ENCODE peak calls at places on chromosomes 5 and 9, in ten cellular contexts. One of them, this sample, is unnamed.

GRCh38 chr5:77852514-77853352 is 76.6 kb upstream of the TBCA start:
- DNase-seq in GM03348: peak
- DNase-seq in H7: peak
- DNase-seq in activated T-helper 1 cell treated with anti-CD3 and anti-CD28 coated beads, Interleukin-12 subunit alpha, Interleukin-12 subunit beta, Interleukin-2, Interleukin-4 antibody, amounts not matched to agents 30 ng/mL and 10 ng/mL and 1 ng/mL, durations not matched to agents 14 hours and 24 hours and 36 hours: no peak
- DNase-seq in Panc1: no peak
- DNase-seq in IMR-90: peak
- DNase-seq in NCI-H1092: peak
- DNase-seq in EH: peak
- DNase-seq in endodermal cell: peak
- DNase-seq in activated CD8-positive, alpha-beta memory T cell treated with anti-CD3 and anti-CD28 coated beads for 1 hour: peak
- DNase-seq in this sample: peak

GRCh38 chr9:13967011-13967410 is 346.9 kb downstream of the NFIB start:
- DNase-seq in GM03348: no peak
- DNase-seq in H7: no peak
- DNase-seq in activated T-helper 1 cell treated with anti-CD3 and anti-CD28 coated beads, Interleukin-12 subunit alpha, Interleukin-12 subunit beta, Interleukin-2, Interleukin-4 antibody, amounts not matched to agents 30 ng/mL and 10 ng/mL and 1 ng/mL, durations not matched to agents 14 hours and 24 hours and 36 hours: no peak
- DNase-seq in Panc1: no peak
- DNase-seq in IMR-90: peak
- DNase-seq in NCI-H1092: no peak
- DNase-seq in EH: no peak
- DNase-seq in endodermal cell: no peak
- DNase-seq in activated CD8-positive, alpha-beta memory T cell treated with anti-CD3 and anti-CD28 coated beads for 1 hour: no peak
- DNase-seq in this sample: no peak

GRCh38 chr9:120982851-120983250 is 56.3 kb upstream of the TRAF1 start:
- DNase-seq in GM03348: peak
- DNase-seq in H7: no peak
- DNase-seq in activated T-helper 1 cell treated with anti-CD3 and anti-CD28 coated beads, Interleukin-12 subunit alpha, Interleukin-12 subunit beta, Interleukin-2, Interleukin-4 antibody, amounts not matched to agents 30 ng/mL and 10 ng/mL and 1 ng/mL, durations not matched to agents 14 hours and 24 hours and 36 hours: no peak
- DNase-seq in Panc1: no peak
- DNase-seq in IMR-90: peak
- DNase-seq in NCI-H1092: no peak
- DNase-seq in EH: peak
- DNase-seq in endodermal cell: no peak
- DNase-seq in activated CD8-positive, alpha-beta memory T cell treated with anti-CD3 and anti-CD28 coated beads for 1 hour: no peak
- DNase-seq in this sample: no peak

GRCh38 chr9:80552931-80553330 is 981.2 kb downstream of the TLE4 start:
- DNase-seq in GM03348: no peak
- DNase-seq in H7: no peak
- DNase-seq in activated T-helper 1 cell treated with anti-CD3 and anti-CD28 coated beads, Interleukin-12 subunit alpha, Interleukin-12 subunit beta, Interleukin-2, Interleukin-4 antibody, amounts not matched to agents 30 ng/mL and 10 ng/mL and 1 ng/mL, durations not matched to agents 14 hours and 24 hours and 36 hours: no peak
- DNase-seq in Panc1: no peak
- DNase-seq in IMR-90: peak
- DNase-seq in NCI-H1092: no peak
- DNase-seq in EH: no peak
- DNase-seq in endodermal cell: no peak
- DNase-seq in activated CD8-positive, alpha-beta memory T cell treated with anti-CD3 and anti-CD28 coated beads for 1 hour: no peak
- DNase-seq in this sample: no peak

GRCh38 chr9:109925810-109926209 is 145.8 kb downstream of the PALM2AKAP2 start:
- DNase-seq in GM03348: no peak
- DNase-seq in H7: no peak
- DNase-seq in activated T-helper 1 cell treated with anti-CD3 and anti-CD28 coated beads, Interleukin-12 subunit alpha, Interleukin-12 subunit beta, Interleukin-2, Interleukin-4 antibody, amounts not matched to agents 30 ng/mL and 10 ng/mL and 1 ng/mL, durations not matched to agents 14 hours and 24 hours and 36 hours: no peak
- DNase-seq in Panc1: no peak
- DNase-seq in IMR-90: no peak
- DNase-seq in NCI-H1092: no peak
- DNase-seq in EH: no peak
- DNase-seq in endodermal cell: no peak
- DNase-seq in activated CD8-positive, alpha-beta memory T cell treated with anti-CD3 and anti-CD28 coated beads for 1 hour: no peak
- DNase-seq in this sample: no peak

GRCh38 chr9:129626079-129626943 is at the start of gene NTMT1:
- DNase-seq in GM03348: peak
- DNase-seq in H7: peak
- DNase-seq in activated T-helper 1 cell treated with anti-CD3 and anti-CD28 coated beads, Interleukin-12 subunit alpha, Interleukin-12 subunit beta, Interleukin-2, Interleukin-4 antibody, amounts not matched to agents 30 ng/mL and 10 ng/mL and 1 ng/mL, durations not matched to agents 14 hours and 24 hours and 36 hours: peak
- DNase-seq in Panc1: no peak
- DNase-seq in IMR-90: peak
- DNase-seq in NCI-H1092: peak
- DNase-seq in EH: peak
- DNase-seq in endodermal cell: peak
- DNase-seq in activated CD8-positive, alpha-beta memory T cell treated with anti-CD3 and anti-CD28 coated beads for 1 hour: peak
- DNase-seq in this sample: peak

GRCh38 chr5:91443761-91444467 is 60.8 kb upstream of the ARRDC3 start:
- DNase-seq in GM03348: no peak
- DNase-seq in H7: no peak
- DNase-seq in activated T-helper 1 cell treated with anti-CD3 and anti-CD28 coated beads, Interleukin-12 subunit alpha, Interleukin-12 subunit beta, Interleukin-2, Interleukin-4 antibody, amounts not matched to agents 30 ng/mL and 10 ng/mL and 1 ng/mL, durations not matched to agents 14 hours and 24 hours and 36 hours: no peak
- DNase-seq in Panc1: no peak
- DNase-seq in IMR-90: peak
- DNase-seq in NCI-H1092: no peak
- DNase-seq in EH: no peak
- DNase-seq in endodermal cell: no peak
- DNase-seq in activated CD8-positive, alpha-beta memory T cell treated with anti-CD3 and anti-CD28 coated beads for 1 hour: no peak
- DNase-seq in this sample: no peak

GRCh38 chr9:90268613-90269012 is 374.0 kb downstream of the DIRAS2 start:
- DNase-seq in GM03348: no peak
- DNase-seq in H7: no peak
- DNase-seq in activated T-helper 1 cell treated with anti-CD3 and anti-CD28 coated beads, Interleukin-12 subunit alpha, Interleukin-12 subunit beta, Interleukin-2, Interleukin-4 antibody, amounts not matched to agents 30 ng/mL and 10 ng/mL and 1 ng/mL, durations not matched to agents 14 hours and 24 hours and 36 hours: no peak
- DNase-seq in Panc1: no peak
- DNase-seq in IMR-90: no peak
- DNase-seq in NCI-H1092: no peak
- DNase-seq in EH: no peak
- DNase-seq in endodermal cell: no peak
- DNase-seq in activated CD8-positive, alpha-beta memory T cell treated with anti-CD3 and anti-CD28 coated beads for 1 hour: no peak
- DNase-seq in this sample: no peak

GRCh38 chr9:136095028-136095494 is at the start of gene NACC2:
- DNase-seq in GM03348: peak
- DNase-seq in H7: peak
- DNase-seq in activated T-helper 1 cell treated with anti-CD3 and anti-CD28 coated beads, Interleukin-12 subunit alpha, Interleukin-12 subunit beta, Interleukin-2, Interleukin-4 antibody, amounts not matched to agents 30 ng/mL and 10 ng/mL and 1 ng/mL, durations not matched to agents 14 hours and 24 hours and 36 hours: no peak
- DNase-seq in Panc1: no peak
- DNase-seq in IMR-90: peak
- DNase-seq in NCI-H1092: no peak
- DNase-seq in EH: peak
- DNase-seq in endodermal cell: peak
- DNase-seq in activated CD8-positive, alpha-beta memory T cell treated with anti-CD3 and anti-CD28 coated beads for 1 hour: no peak
- DNase-seq in this sample: peak

GRCh38 chr5:61299254-61299653 is 32.8 kb upstream of the ZSWIM6 start:
- DNase-seq in GM03348: no peak
- DNase-seq in H7: no peak
- DNase-seq in activated T-helper 1 cell treated with anti-CD3 and anti-CD28 coated beads, Interleukin-12 subunit alpha, Interleukin-12 subunit beta, Interleukin-2, Interleukin-4 antibody, amounts not matched to agents 30 ng/mL and 10 ng/mL and 1 ng/mL, durations not matched to agents 14 hours and 24 hours and 36 hours: no peak
- DNase-seq in Panc1: no peak
- DNase-seq in IMR-90: no peak
- DNase-seq in NCI-H1092: no peak
- DNase-seq in EH: no peak
- DNase-seq in endodermal cell: no peak
- DNase-seq in activated CD8-positive, alpha-beta memory T cell treated with anti-CD3 and anti-CD28 coated beads for 1 hour: no peak
- DNase-seq in this sample: no peak

GRCh38 chr5:61330879-61331406 is 1.1 kb upstream of the ZSWIM6 start:
- DNase-seq in GM03348: peak
- DNase-seq in H7: peak
- DNase-seq in activated T-helper 1 cell treated with anti-CD3 and anti-CD28 coated beads, Interleukin-12 subunit alpha, Interleukin-12 subunit beta, Interleukin-2, Interleukin-4 antibody, amounts not matched to agents 30 ng/mL and 10 ng/mL and 1 ng/mL, durations not matched to agents 14 hours and 24 hours and 36 hours: peak
- DNase-seq in Panc1: no peak
- DNase-seq in IMR-90: peak
- DNase-seq in NCI-H1092: peak
- DNase-seq in EH: peak
- DNase-seq in endodermal cell: peak
- DNase-seq in activated CD8-positive, alpha-beta memory T cell treated with anti-CD3 and anti-CD28 coated beads for 1 hour: no peak
- DNase-seq in this sample: peak

GRCh38 chr9:13627502-13627901 is 348.0 kb upstream of the MPDZ start:
- DNase-seq in GM03348: no peak
- DNase-seq in H7: no peak
- DNase-seq in activated T-helper 1 cell treated with anti-CD3 and anti-CD28 coated beads, Interleukin-12 subunit alpha, Interleukin-12 subunit beta, Interleukin-2, Interleukin-4 antibody, amounts not matched to agents 30 ng/mL and 10 ng/mL and 1 ng/mL, durations not matched to agents 14 hours and 24 hours and 36 hours: no peak
- DNase-seq in Panc1: no peak
- DNase-seq in IMR-90: no peak
- DNase-seq in NCI-H1092: no peak
- DNase-seq in EH: no peak
- DNase-seq in endodermal cell: no peak
- DNase-seq in activated CD8-positive, alpha-beta memory T cell treated with anti-CD3 and anti-CD28 coated beads for 1 hour: no peak
- DNase-seq in this sample: no peak

GRCh38 chr5:139692605-139693340 is 44.6 kb downstream of the CXXC5 start:
- DNase-seq in GM03348: no peak
- DNase-seq in H7: peak
- DNase-seq in activated T-helper 1 cell treated with anti-CD3 and anti-CD28 coated beads, Interleukin-12 subunit alpha, Interleukin-12 subunit beta, Interleukin-2, Interleukin-4 antibody, amounts not matched to agents 30 ng/mL and 10 ng/mL and 1 ng/mL, durations not matched to agents 14 hours and 24 hours and 36 hours: no peak
- DNase-seq in Panc1: no peak
- DNase-seq in IMR-90: no peak
- DNase-seq in NCI-H1092: no peak
- DNase-seq in EH: no peak
- DNase-seq in endodermal cell: peak
- DNase-seq in activated CD8-positive, alpha-beta memory T cell treated with anti-CD3 and anti-CD28 coated beads for 1 hour: no peak
- DNase-seq in this sample: no peak

GRCh38 chr9:18771018-18771417 is 262.0 kb downstream of the SAXO1 start:
- DNase-seq in GM03348: no peak
- DNase-seq in H7: no peak
- DNase-seq in activated T-helper 1 cell treated with anti-CD3 and anti-CD28 coated beads, Interleukin-12 subunit alpha, Interleukin-12 subunit beta, Interleukin-2, Interleukin-4 antibody, amounts not matched to agents 30 ng/mL and 10 ng/mL and 1 ng/mL, durations not matched to agents 14 hours and 24 hours and 36 hours: no peak
- DNase-seq in Panc1: no peak
- DNase-seq in IMR-90: no peak
- DNase-seq in NCI-H1092: no peak
- DNase-seq in EH: no peak
- DNase-seq in endodermal cell: no peak
- DNase-seq in activated CD8-positive, alpha-beta memory T cell treated with anti-CD3 and anti-CD28 coated beads for 1 hour: no peak
- DNase-seq in this sample: no peak

GRCh38 chr9:105572455-105572854 is 14.5 kb downstream of the FKTN start:
- DNase-seq in GM03348: no peak
- DNase-seq in H7: no peak
- DNase-seq in activated T-helper 1 cell treated with anti-CD3 and anti-CD28 coated beads, Interleukin-12 subunit alpha, Interleukin-12 subunit beta, Interleukin-2, Interleukin-4 antibody, amounts not matched to agents 30 ng/mL and 10 ng/mL and 1 ng/mL, durations not matched to agents 14 hours and 24 hours and 36 hours: no peak
- DNase-seq in Panc1: no peak
- DNase-seq in IMR-90: no peak
- DNase-seq in NCI-H1092: no peak
- DNase-seq in EH: no peak
- DNase-seq in endodermal cell: no peak
- DNase-seq in activated CD8-positive, alpha-beta memory T cell treated with anti-CD3 and anti-CD28 coated beads for 1 hour: no peak
- DNase-seq in this sample: no peak

GRCh38 chr5:76737131-76737556 is 21.2 kb downstream of the F2R start:
- DNase-seq in GM03348: no peak
- DNase-seq in H7: no peak
- DNase-seq in activated T-helper 1 cell treated with anti-CD3 and anti-CD28 coated beads, Interleukin-12 subunit alpha, Interleukin-12 subunit beta, Interleukin-2, Interleukin-4 antibody, amounts not matched to agents 30 ng/mL and 10 ng/mL and 1 ng/mL, durations not matched to agents 14 hours and 24 hours and 36 hours: no peak
- DNase-seq in Panc1: no peak
- DNase-seq in IMR-90: no peak
- DNase-seq in NCI-H1092: no peak
- DNase-seq in EH: no peak
- DNase-seq in endodermal cell: no peak
- DNase-seq in activated CD8-positive, alpha-beta memory T cell treated with anti-CD3 and anti-CD28 coated beads for 1 hour: no peak
- DNase-seq in this sample: no peak

GRCh38 chr9:83544002-83544698 is 5.9 kb upstream of the FRMD3 start:
- DNase-seq in GM03348: peak
- DNase-seq in H7: peak
- DNase-seq in activated T-helper 1 cell treated with anti-CD3 and anti-CD28 coated beads, Interleukin-12 subunit alpha, Interleukin-12 subunit beta, Interleukin-2, Interleukin-4 antibody, amounts not matched to agents 30 ng/mL and 10 ng/mL and 1 ng/mL, durations not matched to agents 14 hours and 24 hours and 36 hours: no peak
- DNase-seq in Panc1: peak
- DNase-seq in IMR-90: peak
- DNase-seq in NCI-H1092: peak
- DNase-seq in EH: peak
- DNase-seq in endodermal cell: peak
- DNase-seq in activated CD8-positive, alpha-beta memory T cell treated with anti-CD3 and anti-CD28 coated beads for 1 hour: no peak
- DNase-seq in this sample: peak

GRCh38 chr5:120624021-120624563 is 160.0 kb downstream of the PRR16 start:
- DNase-seq in GM03348: peak
- DNase-seq in H7: no peak
- DNase-seq in activated T-helper 1 cell treated with anti-CD3 and anti-CD28 coated beads, Interleukin-12 subunit alpha, Interleukin-12 subunit beta, Interleukin-2, Interleukin-4 antibody, amounts not matched to agents 30 ng/mL and 10 ng/mL and 1 ng/mL, durations not matched to agents 14 hours and 24 hours and 36 hours: no peak
- DNase-seq in Panc1: no peak
- DNase-seq in IMR-90: peak
- DNase-seq in NCI-H1092: no peak
- DNase-seq in EH: peak
- DNase-seq in endodermal cell: no peak
- DNase-seq in activated CD8-positive, alpha-beta memory T cell treated with anti-CD3 and anti-CD28 coated beads for 1 hour: no peak
- DNase-seq in this sample: no peak

GRCh38 chr5:313806-314376 is 7.6 kb upstream of the AHRR start:
- DNase-seq in GM03348: no peak
- DNase-seq in H7: peak
- DNase-seq in activated T-helper 1 cell treated with anti-CD3 and anti-CD28 coated beads, Interleukin-12 subunit alpha, Interleukin-12 subunit beta, Interleukin-2, Interleukin-4 antibody, amounts not matched to agents 30 ng/mL and 10 ng/mL and 1 ng/mL, durations not matched to agents 14 hours and 24 hours and 36 hours: no peak
- DNase-seq in Panc1: no peak
- DNase-seq in IMR-90: no peak
- DNase-seq in NCI-H1092: no peak
- DNase-seq in EH: no peak
- DNase-seq in endodermal cell: no peak
- DNase-seq in activated CD8-positive, alpha-beta memory T cell treated with anti-CD3 and anti-CD28 coated beads for 1 hour: no peak
- DNase-seq in this sample: no peak

GRCh38 chr5:6197427-6197826 is 180.9 kb downstream of the MED10 start:
- DNase-seq in GM03348: no peak
- DNase-seq in H7: no peak
- DNase-seq in activated T-helper 1 cell treated with anti-CD3 and anti-CD28 coated beads, Interleukin-12 subunit alpha, Interleukin-12 subunit beta, Interleukin-2, Interleukin-4 antibody, amounts not matched to agents 30 ng/mL and 10 ng/mL and 1 ng/mL, durations not matched to agents 14 hours and 24 hours and 36 hours: no peak
- DNase-seq in Panc1: no peak
- DNase-seq in IMR-90: no peak
- DNase-seq in NCI-H1092: no peak
- DNase-seq in EH: no peak
- DNase-seq in endodermal cell: no peak
- DNase-seq in activated CD8-positive, alpha-beta memory T cell treated with anti-CD3 and anti-CD28 coated beads for 1 hour: no peak
- DNase-seq in this sample: no peak

GRCh38 chr9:18357321-18357720 is 116.6 kb upstream of the ADAMTSL1 start:
- DNase-seq in GM03348: no peak
- DNase-seq in H7: no peak
- DNase-seq in activated T-helper 1 cell treated with anti-CD3 and anti-CD28 coated beads, Interleukin-12 subunit alpha, Interleukin-12 subunit beta, Interleukin-2, Interleukin-4 antibody, amounts not matched to agents 30 ng/mL and 10 ng/mL and 1 ng/mL, durations not matched to agents 14 hours and 24 hours and 36 hours: no peak
- DNase-seq in Panc1: no peak
- DNase-seq in IMR-90: no peak
- DNase-seq in NCI-H1092: no peak
- DNase-seq in EH: no peak
- DNase-seq in endodermal cell: no peak
- DNase-seq in activated CD8-positive, alpha-beta memory T cell treated with anti-CD3 and anti-CD28 coated beads for 1 hour: no peak
- DNase-seq in this sample: no peak

GRCh38 chr5:143682221-143682620 is 129.7 kb upstream of the HMHB1 start:
- DNase-seq in GM03348: no peak
- DNase-seq in H7: no peak
- DNase-seq in activated T-helper 1 cell treated with anti-CD3 and anti-CD28 coated beads, Interleukin-12 subunit alpha, Interleukin-12 subunit beta, Interleukin-2, Interleukin-4 antibody, amounts not matched to agents 30 ng/mL and 10 ng/mL and 1 ng/mL, durations not matched to agents 14 hours and 24 hours and 36 hours: no peak
- DNase-seq in Panc1: no peak
- DNase-seq in IMR-90: peak
- DNase-seq in NCI-H1092: no peak
- DNase-seq in EH: no peak
- DNase-seq in endodermal cell: no peak
- DNase-seq in activated CD8-positive, alpha-beta memory T cell treated with anti-CD3 and anti-CD28 coated beads for 1 hour: no peak
- DNase-seq in this sample: no peak

GRCh38 chr5:68251804-68252648 is 36.5 kb downstream of the PIK3R1 start:
- DNase-seq in GM03348: peak
- DNase-seq in H7: no peak
- DNase-seq in activated T-helper 1 cell treated with anti-CD3 and anti-CD28 coated beads, Interleukin-12 subunit alpha, Interleukin-12 subunit beta, Interleukin-2, Interleukin-4 antibody, amounts not matched to agents 30 ng/mL and 10 ng/mL and 1 ng/mL, durations not matched to agents 14 hours and 24 hours and 36 hours: no peak
- DNase-seq in Panc1: no peak
- DNase-seq in IMR-90: peak
- DNase-seq in NCI-H1092: no peak
- DNase-seq in EH: peak
- DNase-seq in endodermal cell: peak
- DNase-seq in activated CD8-positive, alpha-beta memory T cell treated with anti-CD3 and anti-CD28 coated beads for 1 hour: no peak
- DNase-seq in this sample: no peak

GRCh38 chr5:80076131-80077101 is 41.3 kb downstream of the THBS4 start:
- DNase-seq in GM03348: no peak
- DNase-seq in H7: no peak
- DNase-seq in activated T-helper 1 cell treated with anti-CD3 and anti-CD28 coated beads, Interleukin-12 subunit alpha, Interleukin-12 subunit beta, Interleukin-2, Interleukin-4 antibody, amounts not matched to agents 30 ng/mL and 10 ng/mL and 1 ng/mL, durations not matched to agents 14 hours and 24 hours and 36 hours: no peak
- DNase-seq in Panc1: no peak
- DNase-seq in IMR-90: peak
- DNase-seq in NCI-H1092: no peak
- DNase-seq in EH: peak
- DNase-seq in endodermal cell: no peak
- DNase-seq in activated CD8-positive, alpha-beta memory T cell treated with anti-CD3 and anti-CD28 coated beads for 1 hour: no peak
- DNase-seq in this sample: no peak

GRCh38 chr5:116527587-116527986 is 47.0 kb downstream of the SEMA6A start:
- DNase-seq in GM03348: no peak
- DNase-seq in H7: no peak
- DNase-seq in activated T-helper 1 cell treated with anti-CD3 and anti-CD28 coated beads, Interleukin-12 subunit alpha, Interleukin-12 subunit beta, Interleukin-2, Interleukin-4 antibody, amounts not matched to agents 30 ng/mL and 10 ng/mL and 1 ng/mL, durations not matched to agents 14 hours and 24 hours and 36 hours: no peak
- DNase-seq in Panc1: no peak
- DNase-seq in IMR-90: no peak
- DNase-seq in NCI-H1092: no peak
- DNase-seq in EH: no peak
- DNase-seq in endodermal cell: no peak
- DNase-seq in activated CD8-positive, alpha-beta memory T cell treated with anti-CD3 and anti-CD28 coated beads for 1 hour: no peak
- DNase-seq in this sample: no peak

GRCh38 chr9:16257604-16258003 is 612.9 kb downstream of the BNC2 start:
- DNase-seq in GM03348: peak
- DNase-seq in H7: peak
- DNase-seq in activated T-helper 1 cell treated with anti-CD3 and anti-CD28 coated beads, Interleukin-12 subunit alpha, Interleukin-12 subunit beta, Interleukin-2, Interleukin-4 antibody, amounts not matched to agents 30 ng/mL and 10 ng/mL and 1 ng/mL, durations not matched to agents 14 hours and 24 hours and 36 hours: no peak
- DNase-seq in Panc1: no peak
- DNase-seq in IMR-90: no peak
- DNase-seq in NCI-H1092: no peak
- DNase-seq in EH: no peak
- DNase-seq in endodermal cell: no peak
- DNase-seq in activated CD8-positive, alpha-beta memory T cell treated with anti-CD3 and anti-CD28 coated beads for 1 hour: no peak
- DNase-seq in this sample: peak

GRCh38 chr5:75358117-75358516 is 21.1 kb downstream of the HMGCR start:
- DNase-seq in GM03348: no peak
- DNase-seq in H7: no peak
- DNase-seq in activated T-helper 1 cell treated with anti-CD3 and anti-CD28 coated beads, Interleukin-12 subunit alpha, Interleukin-12 subunit beta, Interleukin-2, Interleukin-4 antibody, amounts not matched to agents 30 ng/mL and 10 ng/mL and 1 ng/mL, durations not matched to agents 14 hours and 24 hours and 36 hours: no peak
- DNase-seq in Panc1: no peak
- DNase-seq in IMR-90: no peak
- DNase-seq in NCI-H1092: no peak
- DNase-seq in EH: no peak
- DNase-seq in endodermal cell: no peak
- DNase-seq in activated CD8-positive, alpha-beta memory T cell treated with anti-CD3 and anti-CD28 coated beads for 1 hour: no peak
- DNase-seq in this sample: no peak

GRCh38 chr9:131762356-131762932 is 22.6 kb upstream of the RAPGEF1 start:
- DNase-seq in GM03348: peak
- DNase-seq in H7: peak
- DNase-seq in activated T-helper 1 cell treated with anti-CD3 and anti-CD28 coated beads, Interleukin-12 subunit alpha, Interleukin-12 subunit beta, Interleukin-2, Interleukin-4 antibody, amounts not matched to agents 30 ng/mL and 10 ng/mL and 1 ng/mL, durations not matched to agents 14 hours and 24 hours and 36 hours: peak
- DNase-seq in Panc1: no peak
- DNase-seq in IMR-90: peak
- DNase-seq in NCI-H1092: peak
- DNase-seq in EH: peak
- DNase-seq in endodermal cell: peak
- DNase-seq in activated CD8-positive, alpha-beta memory T cell treated with anti-CD3 and anti-CD28 coated beads for 1 hour: peak
- DNase-seq in this sample: peak